ENCODE peak calls at places on chromosome 11, in eight cellular contexts. E, N, V, L, M, Z, H and A are unnamed samples.

GRCh38 chr11:9861860-9862725 is 198.2 kb downstream of the SWAP70 start:
- DNase-seq in E (peak), N (no peak), V (peak), L (peak), M (peak), Z (peak), H (peak), A (peak)

GRCh38 chr11:126194121-126194543 is 17.3 kb downstream of the RPUSD4 start:
- DNase-seq in E (no peak), N (peak), V (peak), L (no peak), M (peak), Z (peak), H (no peak), A (peak)

GRCh38 chr11:62142921-62143320 is 19.1 kb downstream of the INCENP start:
- DNase-seq in E (no peak), N (no peak), V (no peak), L (no peak), M (no peak), Z (no peak), H (no peak), A (no peak)

GRCh38 chr11:62001450-62002178 is 34.2 kb upstream of the FTH1 start:
- DNase-seq in E (no peak), N (no peak), V (peak), L (no peak), M (no peak), Z (no peak), H (no peak), A (no peak)

GRCh38 chr11:76856111-76856510 is 4.6 kb upstream of the ACER3 start:
- DNase-seq in E (no peak), N (no peak), V (no peak), L (no peak), M (no peak), Z (no peak), H (no peak), A (no peak)

GRCh38 chr11:4881860-4882500 is at the start of gene OR51T1:
- DNase-seq in E (no peak), N (no peak), V (peak), L (no peak), M (no peak), Z (no peak), H (no peak), A (no peak)

GRCh38 chr11:16812274-16812673 is 73.8 kb downstream of the C11orf58 start:
- DNase-seq in E (no peak), N (no peak), V (no peak), L (no peak), M (no peak), Z (no peak), H (no peak), A (no peak)

GRCh38 chr11:19201737-19202605 is at the start of gene CSRP3:
- DNase-seq in E (no peak), N (no peak), V (no peak), L (no peak), M (no peak), Z (no peak), H (peak), A (no peak)

GRCh38 chr11:2664331-2664730 is 35.5 kb downstream of the KCNQ1OT1 start:
- DNase-seq in E (no peak), N (no peak), V (no peak), L (no peak), M (no peak), Z (no peak), H (no peak), A (no peak)

GRCh38 chr11:62337682-62338181 is 484 bp downstream of the ASRGL1 start:
- DNase-seq in E (no peak), N (no peak), V (no peak), L (no peak), M (peak), Z (peak), H (no peak), A (peak)

GRCh38 chr11:130802567-130802966 is 113.7 kb downstream of the SNX19 start:
- DNase-seq in E (no peak), N (no peak), V (no peak), L (no peak), M (no peak), Z (no peak), H (no peak), A (no peak)

GRCh38 chr11:126423743-126424142 is 68.3 kb downstream of the ST3GAL4 start:
- DNase-seq in E (no peak), N (no peak), V (no peak), L (no peak), M (no peak), Z (no peak), H (no peak), A (no peak)

GRCh38 chr11:34668583-34669053 is 47.7 kb downstream of the EHF start:
- DNase-seq in E (no peak), N (no peak), V (no peak), L (no peak), M (no peak), Z (no peak), H (no peak), A (no peak)

GRCh38 chr11:58562375-58562800 is 13.3 kb downstream of the LPXN start:
- DNase-seq in E (no peak), N (no peak), V (peak), L (no peak), M (no peak), Z (no peak), H (no peak), A (no peak)

GRCh38 chr11:63599211-63600122 is 14.8 kb downstream of the PLAAT3 start:
- DNase-seq in E (no peak), N (no peak), V (peak), L (no peak), M (no peak), Z (peak), H (no peak), A (peak)

GRCh38 chr11:35523351-35523768 is 2.1 kb downstream of the PAMR1 start:
- DNase-seq in E (no peak), N (no peak), V (no peak), L (no peak), M (no peak), Z (no peak), H (no peak), A (no peak)

GRCh38 chr11:70334351-70334995 is 63.9 kb upstream of the CTTN start:
- DNase-seq in E (no peak), N (no peak), V (no peak), L (no peak), M (no peak), Z (no peak), H (no peak), A (no peak)

GRCh38 chr11:104610597-104610996 is 287.7 kb downstream of the CASP12 start:
- DNase-seq in E (no peak), N (no peak), V (no peak), L (no peak), M (no peak), Z (no peak), H (no peak), A (no peak)

GRCh38 chr11:12123177-12123576 is 12.8 kb downstream of the MICAL2 start:
- DNase-seq in E (no peak), N (no peak), V (peak), L (no peak), M (no peak), Z (peak), H (no peak), A (no peak)

GRCh38 chr11:11894486-11894885 is 52.7 kb downstream of the USP47 start:
- DNase-seq in E (no peak), N (no peak), V (no peak), L (no peak), M (no peak), Z (no peak), H (no peak), A (no peak)

GRCh38 chr11:92979176-92979575 is 9.7 kb downstream of the MTNR1B start:
- DNase-seq in E (no peak), N (no peak), V (peak), L (no peak), M (no peak), Z (no peak), H (no peak), A (no peak)

GRCh38 chr11:126035718-126036117 is 26.9 kb downstream of the CDON start:
- DNase-seq in E (no peak), N (no peak), V (no peak), L (no peak), M (no peak), Z (no peak), H (no peak), A (no peak)

GRCh38 chr11:285021-285893 is 3.7 kb upstream of the PGGHG start:
- DNase-seq in E (no peak), N (no peak), V (no peak), L (no peak), M (peak), Z (no peak), H (no peak), A (no peak)

GRCh38 chr11:36191941-36192340 is 97.3 kb downstream of the COMMD9 start:
- DNase-seq in E (no peak), N (no peak), V (no peak), L (no peak), M (no peak), Z (no peak), H (no peak), A (no peak)

GRCh38 chr11:34354782-34355181 is 3.0 kb downstream of the ABTB2 start:
- DNase-seq in E (no peak), N (no peak), V (no peak), L (no peak), M (no peak), Z (no peak), H (no peak), A (peak)

GRCh38 chr11:95254139-95254704 is 23.2 kb upstream of the SESN3 start:
- DNase-seq in E (peak), N (peak), V (peak), L (peak), M (peak), Z (peak), H (peak), A (peak)

GRCh38 chr11:359181-359714 is 10.1 kb upstream of the B4GALNT4 start:
- DNase-seq in E (no peak), N (no peak), V (peak), L (no peak), M (no peak), Z (peak), H (no peak), A (no peak)

GRCh38 chr11:1631066-1631568 is 1.5 kb downstream of the KRTAP5-5 start:
- DNase-seq in E (no peak), N (no peak), V (no peak), L (no peak), M (no peak), Z (no peak), H (no peak), A (no peak)

GRCh38 chr11:120295110-120295509 is 30.0 kb upstream of the TLCD5 start:
- DNase-seq in E (no peak), N (no peak), V (peak), L (no peak), M (no peak), Z (no peak), H (no peak), A (no peak)

GRCh38 chr11:34478845-34479663 is 34.5 kb downstream of the ELF5 start:
- DNase-seq in E (no peak), N (no peak), V (no peak), L (no peak), M (no peak), Z (no peak), H (no peak), A (no peak)

GRCh38 chr11:15826826-15827225 is 529.5 kb downstream of the SOX6 start:
- DNase-seq in E (peak), N (no peak), V (peak), L (no peak), M (peak), Z (peak), H (peak), A (no peak)

GRCh38 chr11:19639603-19640002 is 73.0 kb upstream of the NAV2 start:
- DNase-seq in E (no peak), N (no peak), V (no peak), L (no peak), M (no peak), Z (no peak), H (no peak), A (no peak)

GRCh38 chr11:32172771-32173170 is 81.9 kb downstream of the RCN1 start:
- DNase-seq in E (no peak), N (no peak), V (no peak), L (no peak), M (no peak), Z (no peak), H (no peak), A (no peak)